ENCODE peak calls at places on chromosome 11, in eight cellular contexts. D, S, F, J, C, Y, K and I are unnamed samples.

GRCh38 chr11:1553808-1554594 is 18.1 kb downstream of the DUSP8 start:
- DNase-seq in Y (no peak), J (no peak), D (no peak), F (peak; percentile 82), S (no peak), K (no peak), C (no peak), I (no peak)

GRCh38 chr11:79244175-79244804 is 196.5 kb downstream of the TENM4 start:
- DNase-seq in F (no peak), S (peak; percentile 75), Y (peak; percentile 97), K (peak; percentile 98), C (peak; percentile 43), J (peak; percentile 29), D (peak; percentile 94), I (peak; percentile 98)

GRCh38 chr11:102453286-102453797 is 777 bp upstream of the TMEM123 start:
- DNase-seq in F (no peak), C (no peak), K (peak; percentile 11), S (no peak), Y (no peak), D (no peak), J (no peak), I (no peak)

GRCh38 chr11:47412152-47412746 is 3.9 kb downstream of the SLC39A13 start:
- DNase-seq in K (peak; percentile 51), S (no peak), Y (peak; percentile 26), F (peak; percentile 77), C (no peak), D (peak; percentile 44), J (peak; percentile 68), I (peak; percentile 39)

GRCh38 chr11:5596611-5597201 is at the start of gene TRIM6:
- DNase-seq in S (peak; percentile 87), Y (peak; percentile 35), C (no peak), F (peak; percentile 88), J (peak; percentile 44), D (peak; percentile 53), K (peak; percentile 52), I (peak; percentile 50)

GRCh38 chr11:10537587-10537986 is 3.4 kb downstream of the RNF141 start:
- DNase-seq in J (no peak), K (no peak), S (no peak), C (no peak), Y (no peak), D (no peak), F (no peak), I (no peak)

GRCh38 chr11:61109671-61110070 is 7.4 kb downstream of the CD5 start:
- DNase-seq in Y (no peak), K (no peak), D (no peak), C (no peak), F (no peak), J (no peak), S (no peak), I (no peak)

GRCh38 chr11:17431139-17431538 is 42.7 kb upstream of the KCNJ11 start:
- DNase-seq in S (no peak), K (peak; percentile 2), C (no peak), D (no peak), F (no peak), J (peak; percentile 30), Y (no peak), I (no peak)

GRCh38 chr11:65468874-65469333 is 29.9 kb upstream of the MALAT1 start:
- DNase-seq in S (peak; percentile 92), D (no peak), J (peak; percentile 78), F (peak; percentile 90), K (peak; percentile 57), C (no peak), Y (no peak), I (peak; percentile 19)

GRCh38 chr11:34620202-34620601 is 691 bp upstream of the EHF start:
- DNase-seq in F (no peak), C (no peak), S (no peak), D (no peak), Y (no peak), K (no peak), J (no peak), I (no peak)

GRCh38 chr11:72569966-72570892 is 104.0 kb downstream of the PDE2A start:
- DNase-seq in S (peak; percentile 85), D (peak; percentile 91), K (peak; percentile 92), Y (peak; percentile 66), F (no peak), C (peak; percentile 36), J (peak; percentile 41), I (peak; percentile 70)

GRCh38 chr11:43928721-43929120 is 13.7 kb upstream of the C11orf96 start:
- DNase-seq in C (no peak), J (no peak), D (no peak), Y (no peak), S (no peak), K (no peak), F (no peak), I (no peak)

GRCh38 chr11:2933376-2934056 is 4.3 kb upstream of the PHLDA2 start:
- DNase-seq in S (peak; percentile 95), K (peak; percentile 86), D (peak; percentile 77), C (no peak), Y (peak; percentile 75), J (peak; percentile 94), F (peak; percentile 93), I (peak; percentile 88)

GRCh38 chr11:123137496-123138270 is 57.4 kb downstream of the CLMP start:
- DNase-seq in S (peak; percentile 96), J (peak; percentile 95), K (peak; percentile 87), F (peak; percentile 97), D (peak; percentile 80), C (peak; percentile 76), Y (peak; percentile 75), I (peak; percentile 90)

GRCh38 chr11:63763506-63764200 is 4.9 kb downstream of the ZFTA start:
- DNase-seq in F (peak; percentile 75), D (no peak), J (no peak), K (peak; percentile 59), Y (no peak), C (no peak), S (peak; percentile 74), I (no peak)

GRCh38 chr11:32034680-32035079 is 56.2 kb upstream of the RCN1 start:
- DNase-seq in K (peak; percentile 64), F (no peak), C (no peak), Y (peak; percentile 58), J (no peak), D (no peak), S (no peak), I (peak; percentile 85)

GRCh38 chr11:57307666-57308270 is 17.0 kb downstream of the TNKS1BP1 start:
- DNase-seq in C (no peak), F (no peak), D (no peak), S (no peak), Y (no peak), J (no peak), K (no peak), I (no peak)

GRCh38 chr11:64720640-64721358 is 2.2 kb downstream of the NRXN2 start:
- DNase-seq in C (no peak), Y (no peak), J (no peak), D (no peak), K (no peak), S (no peak), F (no peak), I (no peak)

GRCh38 chr11:85661972-85662664 is 2.8 kb downstream of the CREBZF start:
- DNase-seq in C (no peak), K (peak; percentile 61), Y (peak; percentile 39), F (no peak), D (peak; percentile 39), J (peak; percentile 29), S (no peak), I (peak; percentile 55)

GRCh38 chr11:123771664-123772063 is 17.3 kb upstream of the OR6X1 start:
- DNase-seq in F (no peak), C (no peak), S (no peak), J (no peak), D (no peak), K (no peak), Y (no peak), I (no peak)

GRCh38 chr11:44176541-44177213 is 81.2 kb downstream of the EXT2 start:
- DNase-seq in S (no peak), F (no peak), D (no peak), C (no peak), Y (no peak), J (no peak), K (no peak), I (no peak)

DNA sequence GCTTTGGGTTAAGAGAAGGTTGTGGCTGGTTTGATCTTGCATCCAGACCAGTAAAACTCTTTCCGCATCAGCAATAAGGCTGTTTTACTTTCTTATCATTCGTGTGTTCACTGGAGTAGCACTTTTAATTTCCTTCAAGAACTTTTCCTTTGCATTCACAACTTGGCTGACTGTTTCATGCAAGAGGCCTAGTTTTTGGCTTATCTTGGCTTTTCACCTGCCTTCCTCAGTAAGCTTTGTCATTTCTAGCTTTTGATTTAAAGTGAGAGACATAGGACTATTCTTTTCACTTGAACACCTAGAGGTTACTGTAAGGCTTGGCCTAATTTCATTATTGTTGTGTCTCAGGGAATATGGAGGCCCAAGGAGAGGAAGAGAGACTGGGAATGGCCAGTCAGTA is 144.5 kb downstream of the UVRAG start:
- DNase-seq in S (no peak), D (no peak), C (no peak), Y (no peak), F (no peak), K (no peak), J (no peak), I (no peak)
- TF ChIP-seq CTCF in S (no peak), D (no peak), C (no peak), Y (no peak), F (no peak), K (no peak), J (no peak), I (no peak)

GRCh38 chr11:3947084-3947483 is 91.6 kb downstream of the STIM1 start:
- DNase-seq in S (no peak), K (peak; percentile 60), F (no peak), J (peak; percentile 42), D (peak; percentile 84), Y (peak; percentile 67), C (no peak), I (peak; percentile 78)
- H3K4me3 ChIP-seq in S (no peak overlapping the region), K (no peak overlapping the region), F (no peak overlapping the region), J (no peak overlapping the region), D (no peak overlapping the region), Y (no peak overlapping the region), C (no peak overlapping the region), I (no peak overlapping the region)

GRCh38 chr11:106159846-106160245 is 82.4 kb downstream of the AASDHPPT start:
- DNase-seq in D (peak; percentile 78), J (no peak), F (no peak), K (peak; percentile 64), Y (no peak), C (no peak), S (no peak), I (peak; percentile 53)

GRCh38 chr11:106152824-106153223 is 75.4 kb downstream of the AASDHPPT start:
- DNase-seq in F (no peak), C (no peak), Y (peak; percentile 22), D (peak; percentile 13), S (no peak), J (no peak), K (peak; percentile 8), I (peak; percentile 5)

GRCh38 chr11:106152013-106152412 is 74.6 kb downstream of the AASDHPPT start:
- DNase-seq in C (peak; percentile 56), K (peak; percentile 34), J (no peak), D (peak; percentile 36), S (no peak), F (no peak), Y (peak; percentile 17), I (peak; percentile 37)

GRCh38 chr11:106160494-106160893 is 83.0 kb downstream of the AASDHPPT start:
- DNase-seq in K (no peak), S (no peak), J (peak; percentile 4), C (no peak), Y (no peak), D (no peak), F (no peak), I (no peak)

GRCh38 chr11:106156290-106156937 is 79.0 kb downstream of the AASDHPPT start:
- DNase-seq in S (no peak), C (peak; percentile 31), K (peak; percentile 79), D (peak; percentile 94), Y (peak; percentile 83), F (no peak), J (peak; percentile 54), I (peak; percentile 77)
- TF ChIP-seq CTCF in S (no peak), C (peak; percentile 41), K (peak; percentile 58), D (peak; percentile 61), Y (peak; percentile 65), F (peak; percentile 57), J (peak; percentile 38), I (peak; percentile 70)

GRCh38 chr11:132943737-132944556 is 588.4 kb downstream of the OPCML start:
- DNase-seq in K (no peak), Y (no peak), J (no peak), F (peak; percentile 72), D (no peak), S (no peak), C (no peak), I (peak; percentile 27)
- H3K4me3 ChIP-seq in K (no peak overlapping the region), Y (peak overlapping the region; percentile 53), J (no peak overlapping the region), F (peak overlapping the region; percentile 56), D (no peak overlapping the region), S (no peak overlapping the region), C (no peak overlapping the region), I (peak overlapping the region; percentile 57)